ENCODE peak calls at places on chromosomes 4 and X, in nine cellular contexts. E, C, M, X, N, L, Q, G and B are unnamed samples.

GRCh38 chrX:50100188-50100587 is 100.6 kb downstream of the AKAP4 start:
- DNase-seq in E (peak; percentile 8), C (no peak), M (no peak), X (no peak), N (no peak), L (no peak), Q (peak; percentile 53), G (no peak), B (peak; percentile 21)

GRCh38 chrX:114272096-114272686 is 311.7 kb upstream of the HTR2C start:
- DNase-seq in E (peak; percentile 34), C (no peak), M (no peak), X (no peak), N (no peak), L (no peak), Q (no peak), G (peak; percentile 0), B (no peak)

GRCh38 chrX:30735839-30736238 is 82.6 kb downstream of the GK start:
- DNase-seq in E (peak; percentile 68), C (no peak), M (peak; percentile 23), X (no peak), N (peak; percentile 53), L (peak; percentile 14), Q (peak; percentile 90), G (peak; percentile 67), B (peak; percentile 59)

GRCh38 chrX:17563515-17563914 is 173.8 kb upstream of the SCML1 start:
- DNase-seq in E (no peak), C (no peak), M (no peak), X (no peak), N (no peak), L (no peak), Q (no peak), G (no peak), B (no peak)

GRCh38 chr4:52946811-52947210 is 84.7 kb downstream of the RASL11B start:
- DNase-seq in E (no peak), C (no peak), M (no peak), X (no peak), N (no peak), L (no peak), Q (no peak), G (no peak), B (no peak)

GRCh38 chr4:142318280-142318679 is 527.8 kb downstream of the INPP4B start:
- DNase-seq in E (no peak), C (no peak), M (no peak), X (no peak), N (no peak), L (no peak), Q (no peak), G (peak; percentile 7), B (no peak)

GRCh38 chrX:29348288-29348687 is 761.0 kb downstream of the IL1RAPL1 start:
- DNase-seq in E (no peak), C (no peak), M (no peak), X (no peak), N (no peak), L (no peak), Q (no peak), G (no peak), B (no peak)

GRCh38 chrX:140713174-140713539 is 3.6 kb downstream of the LINC00632 start:
- DNase-seq in E (no peak), C (no peak), M (no peak), X (no peak), N (no peak), L (no peak), Q (no peak), G (peak; percentile 4), B (no peak)

GRCh38 chr4:13540446-13541175 is 3.7 kb downstream of the NKX3-2 start:
- DNase-seq in E (no peak), C (no peak), M (no peak), X (no peak), N (peak; percentile 32), L (no peak), Q (peak; percentile 49), G (no peak), B (no peak)

GRCh38 chr4:7905461-7905915 is 34.2 kb downstream of the AFAP1 start:
- DNase-seq in E (no peak), C (peak; percentile 79), M (no peak), X (no peak), N (no peak), L (no peak), Q (no peak), G (peak; percentile 53), B (no peak)

GRCh38 chr4:169420291-169420690 is 149.5 kb upstream of the SH3RF1 start:
- DNase-seq in E (no peak), C (no peak), M (no peak), X (no peak), N (no peak), L (no peak), Q (no peak), G (no peak), B (no peak)

GRCh38 chrX:53441531-53442321 is 7.6 kb upstream of the HSD17B10 start:
- DNase-seq in E (peak; percentile 82), C (peak; percentile 86), M (peak; percentile 70), X (peak; percentile 84), N (peak; percentile 88), L (no peak), Q (peak; percentile 92), G (peak; percentile 58), B (peak; percentile 65)

GRCh38 chrX:130005408-130005807 is 23.0 kb downstream of the BCORL1 start:
- DNase-seq in E (no peak), C (no peak), M (no peak), X (no peak), N (no peak), L (no peak), Q (no peak), G (no peak), B (no peak)

GRCh38 chr4:105509291-105509690 is 35.4 kb upstream of the PPA2 start:
- DNase-seq in E (no peak), C (no peak), M (no peak), X (no peak), N (no peak), L (no peak), Q (no peak), G (no peak), B (no peak)

GRCh38 chr4:127776620-127777019 is 5.5 kb upstream of the HSPA4L start:
- DNase-seq in E (peak; percentile 29), C (no peak), M (no peak), X (no peak), N (no peak), L (no peak), Q (no peak), G (no peak), B (no peak)

GRCh38 chrX:152641256-152641875 is 3.7 kb downstream of the GABRQ start:
- DNase-seq in E (no peak), C (no peak), M (no peak), X (no peak), N (peak; percentile 77), L (no peak), Q (peak; percentile 78), G (no peak), B (no peak)

GRCh38 chr4:163107754-163108153 is 58.9 kb downstream of the NAF1 start:
- DNase-seq in E (peak; percentile 36), C (no peak), M (no peak), X (no peak), N (no peak), L (no peak), Q (no peak), G (peak; percentile 51), B (no peak)

GRCh38 chrX:350148-350533 is 31.5 kb upstream of the GTPBP6 start:
- DNase-seq in E (no peak), C (no peak), M (no peak), X (no peak), N (no peak), L (no peak), Q (no peak), G (no peak), B (no peak)

GRCh38 chrX:19986531-19986930 is 4.3 kb downstream of the BCLAF3 start:
- DNase-seq in E (no peak), C (no peak), M (no peak), X (no peak), N (no peak), L (no peak), Q (no peak), G (no peak), B (no peak)

GRCh38 chr4:12486995-12487394 is 997.1 kb downstream of the RAB28 start:
- DNase-seq in E (peak; percentile 48), C (no peak), M (no peak), X (no peak), N (no peak), L (no peak), Q (no peak), G (peak; percentile 78), B (no peak)

GRCh38 chrX:15335135-15336022 is at the start of gene PIGA:
- DNase-seq in E (peak; percentile 94), C (peak; percentile 97), M (peak; percentile 82), X (peak; percentile 92), N (peak; percentile 97), L (peak; percentile 80), Q (peak; percentile 96), G (peak; percentile 97), B (peak; percentile 83)
- TF ChIP-seq CTCF in E (no peak), C (no peak), M (no peak), X (no peak), N (no peak), L (no peak), Q (no peak), G (no peak), B (no peak)

GRCh38 chrX:80229626-80230025 is 190.6 kb upstream of the TENT5D start:
- DNase-seq in E (no peak), C (no peak), M (no peak), X (no peak), N (no peak), L (no peak), Q (no peak), G (no peak), B (no peak)

DNA sequence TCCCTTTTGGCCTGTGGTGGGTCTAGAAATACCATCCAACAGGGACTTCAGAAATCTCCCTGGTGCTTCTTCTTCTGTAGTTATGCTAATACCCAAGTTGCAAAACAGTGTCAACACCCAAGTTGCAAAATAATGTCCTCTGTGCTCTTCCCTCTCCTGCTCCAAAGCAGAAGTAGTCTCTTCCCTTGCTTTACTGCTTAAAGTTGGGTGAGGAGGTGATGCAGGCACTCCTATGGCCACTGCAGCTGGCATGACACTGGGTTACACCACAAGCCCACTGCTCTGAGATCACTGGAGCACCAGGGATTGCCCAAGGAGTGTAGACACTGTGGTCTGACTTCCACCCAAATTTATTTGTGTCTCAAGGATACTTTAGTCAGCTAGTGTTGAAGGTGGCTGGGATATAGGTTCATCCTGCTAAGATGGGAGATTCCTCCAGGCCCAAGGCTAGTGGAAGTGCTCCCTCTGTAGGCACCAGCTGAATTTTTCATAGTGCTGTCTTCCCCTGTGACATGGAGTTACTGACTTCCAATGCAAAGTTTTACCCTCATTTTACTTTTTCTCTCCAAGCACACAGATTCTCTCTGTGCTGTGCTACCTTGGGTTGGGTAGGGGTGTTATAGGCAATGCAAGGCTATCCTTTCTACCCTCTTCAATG is 196.2 kb upstream of the TENT5D start:
- DNase-seq in E (peak; percentile 12), C (no peak), M (no peak), X (no peak), N (no peak), L (no peak), Q (peak; percentile 63), G (no peak), B (no peak)
- TF ChIP-seq CTCF in E (no peak), C (no peak), M (no peak), X (no peak), N (peak; percentile 54), L (no peak), Q (peak; percentile 65), G (no peak), B (no peak)

GRCh38 chrX:78650906-78651437 is 8.2 kb downstream of the RTL3 start:
- DNase-seq in E (no peak), C (no peak), M (no peak), X (no peak), N (no peak), L (no peak), Q (no peak), G (peak; percentile 50), B (no peak)
- TF ChIP-seq CTCF in E (no peak), C (no peak), M (no peak), X (no peak), N (no peak), L (no peak), Q (no peak), G (no peak), B (no peak)

GRCh38 chr4:26127851-26128337 is 192.9 kb upstream of the RBPJ start:
- DNase-seq in E (peak; percentile 98), C (no peak), M (no peak), X (no peak), N (no peak), L (no peak), Q (no peak), G (no peak), B (no peak)
- TF ChIP-seq CTCF in E (no peak), C (no peak), M (peak; percentile 21), X (peak; percentile 24), N (peak; percentile 43), L (no peak), Q (peak; percentile 49), G (no peak), B (no peak)